ENCODE peak calls at places on chromosomes 5 and 9, in ten cellular contexts. L is left cardiac atrium; H is SK-N-DZ; J is stimulated activated CD8-positive, alpha-beta memory T cell treated with anti-CD3 and anti-CD28 coated beads, Interleukin-15, amount 100 ng/mL, for 24 hours; C is EL; N is MCF 10A; T is ELR; O is tibial nerve; W is endothelial cell; X is heart left ventricle. D is an unnamed sample.
A peak's percentile ranks its signal among the peaks of the same experiment; 100 is the strongest.

GRCh38 chr5:172707285-172708182 is 63.5 kb downstream of the DUSP1 start:
- DNase-seq in L (peak; percentile 63), H (peak; percentile 79), J (no peak), C (peak; percentile 86), N (peak; percentile 89), T (peak; percentile 92), O (no peak), W (peak; percentile 48), X (peak; percentile 57), D (peak; percentile 32)

GRCh38 chr9:8772302-8772701 is 972.7 kb upstream of the DMAC1 start:
- DNase-seq in L (no peak), H (no peak), J (no peak), C (no peak), N (no peak), T (no peak), O (no peak), W (no peak), X (no peak), D (no peak)

GRCh38 chr5:109905906-109906305 is 216.2 kb downstream of the MAN2A1 start:
- DNase-seq in L (no peak), H (no peak), J (no peak), C (no peak), N (peak; percentile 13), T (peak; percentile 19), O (no peak), W (no peak), X (no peak), D (no peak)

GRCh38 chr5:43335681-43336080 is 22.5 kb upstream of the HMGCS1 start:
- DNase-seq in L (no peak), H (no peak), J (no peak), C (no peak), N (no peak), T (no peak), O (no peak), W (no peak), X (no peak), D (no peak)

GRCh38 chr5:146409081-146409671 is 38.0 kb upstream of the TCERG1 start:
- DNase-seq in L (no peak), H (no peak), J (no peak), C (peak; percentile 59), N (peak; percentile 67), T (peak; percentile 64), O (no peak), W (no peak), X (no peak), D (no peak)

GRCh38 chr5:57166250-57166649 is 7.6 kb upstream of the GPBP1 start:
- DNase-seq in L (no peak), H (no peak), J (no peak), C (peak; percentile 25), N (no peak), T (no peak), O (no peak), W (no peak), X (no peak), D (no peak)

GRCh38 chr9:117860849-117861248 is 156.6 kb downstream of the TLR4 start:
- DNase-seq in L (no peak), H (no peak), J (no peak), C (no peak), N (no peak), T (no peak), O (no peak), W (no peak), X (no peak), D (no peak)

GRCh38 chr5:135502836-135503520 is 32.8 kb downstream of the NEUROG1 start:
- DNase-seq in L (no peak), H (no peak), J (no peak), C (no peak), N (no peak), T (no peak), O (no peak), W (no peak), X (no peak), D (no peak)

GRCh38 chr9:109455391-109455790 is 42.7 kb downstream of the PTPN3 start:
- DNase-seq in L (no peak), H (no peak), J (no peak), C (no peak), N (no peak), T (no peak), O (no peak), W (no peak), X (no peak), D (no peak)

GRCh38 chr5:10501554-10502075 is 59.9 kb downstream of the ROPN1L start:
- DNase-seq in L (no peak), H (no peak), J (no peak), C (no peak), N (no peak), T (no peak), O (no peak), W (no peak), X (no peak), D (no peak)

GRCh38 chr5:159737263-159737662 is 179.0 kb upstream of the ADRA1B start:
- DNase-seq in L (no peak), H (no peak), J (no peak), C (no peak), N (no peak), T (no peak), O (peak; percentile 25), W (no peak), X (no peak), D (no peak)

GRCh38 chr9:107387401-107387800 is 102.2 kb downstream of the KLF4 start:
- DNase-seq in L (no peak), H (no peak), J (no peak), C (no peak), N (peak; percentile 71), T (no peak), O (peak; percentile 60), W (no peak), X (peak; percentile 33), D (no peak)

GRCh38 chr5:176388003-176388340 is 426 bp downstream of the NOP16 start:
- DNase-seq in L (no peak), H (peak; percentile 50), J (no peak), C (peak; percentile 30), N (peak; percentile 35), T (peak; percentile 59), O (no peak), W (peak; percentile 22), X (no peak), D (peak; percentile 14)

GRCh38 chr5:176822426-176823075 is 12.2 kb downstream of the UNC5A start:
- DNase-seq in L (no peak), H (no peak), J (no peak), C (no peak), N (peak; percentile 73), T (no peak), O (no peak), W (no peak), X (peak; percentile 9), D (no peak)

GRCh38 chr9:79165006-79165405 is 406.8 kb upstream of the TLE4 start:
- DNase-seq in L (no peak), H (no peak), J (no peak), C (peak; percentile 47), N (peak; percentile 69), T (peak; percentile 66), O (no peak), W (no peak), X (no peak), D (no peak)

GRCh38 chr5:3348576-3349535 is 246.8 kb upstream of the IRX1 start:
- DNase-seq in L (no peak), H (no peak), J (no peak), C (no peak), N (no peak), T (no peak), O (no peak), W (no peak), X (no peak), D (no peak)

GRCh38 chr9:16121168-16121567 is 568.3 kb downstream of the CCDC171 start:
- DNase-seq in L (no peak), H (no peak), J (no peak), C (no peak), N (no peak), T (no peak), O (no peak), W (no peak), X (no peak), D (no peak)

GRCh38 chr9:86519216-86519615 is 165.0 kb upstream of the TUT7 start:
- DNase-seq in L (no peak), H (no peak), J (no peak), C (no peak), N (no peak), T (no peak), O (no peak), W (no peak), X (no peak), D (no peak)

GRCh38 chr5:123387313-123387712 is 35.9 kb downstream of the CEP120 start:
- DNase-seq in L (no peak), H (no peak), J (no peak), C (no peak), N (no peak), T (no peak), O (no peak), W (no peak), X (no peak), D (no peak)

GRCh38 chr9:84668204-84669007 is 1.1 kb upstream of the NTRK2 start:
- DNase-seq in L (peak; percentile 81), H (peak; percentile 55), J (no peak), C (peak; percentile 68), N (peak; percentile 59), T (peak; percentile 39), O (peak; percentile 75), W (peak; percentile 92), X (peak; percentile 65), D (peak; percentile 82)

GRCh38 chr5:33244441-33245150 is 196.2 kb upstream of the TARS1 start:
- DNase-seq in L (no peak), H (no peak), J (no peak), C (no peak), N (no peak), T (no peak), O (no peak), W (no peak), X (no peak), D (no peak)

GRCh38 chr9:29078063-29078660 is 1504.9 kb upstream of the C9orf72 start:
- DNase-seq in L (no peak), H (no peak), J (no peak), C (no peak), N (peak; percentile 84), T (peak; percentile 63), O (no peak), W (no peak), X (no peak), D (no peak)

GRCh38 chr5:111493031-111493430 is 19.3 kb downstream of the STARD4 start:
- DNase-seq in L (no peak), H (no peak), J (no peak), C (no peak), N (no peak), T (no peak), O (no peak), W (no peak), X (no peak), D (no peak)

GRCh38 chr5:175736652-175737051 is 78.8 kb downstream of the HRH2 start:
- DNase-seq in L (no peak), H (no peak), J (no peak), C (no peak), N (no peak), T (no peak), O (no peak), W (no peak), X (no peak), D (no peak)

GRCh38 chr9:469672-470040 is 255.0 kb downstream of the DOCK8 start:
- DNase-seq in L (peak; percentile 34), H (no peak), J (no peak), C (no peak), N (no peak), T (no peak), O (peak; percentile 8), W (no peak), X (peak; percentile 32), D (no peak)

GRCh38 chr9:93300175-93300572 is 116.2 kb downstream of the WNK2 start:
- DNase-seq in L (no peak), H (no peak), J (no peak), C (no peak), N (no peak), T (no peak), O (no peak), W (no peak), X (no peak), D (no peak)

GRCh38 chr9:115411993-115412452 is 294.1 kb upstream of the TNC start:
- DNase-seq in L (no peak), H (no peak), J (no peak), C (peak; percentile 76), N (no peak), T (peak; percentile 52), O (no peak), W (no peak), X (no peak), D (no peak)

GRCh38 chr9:75150512-75150911 is 62.2 kb downstream of the OSTF1 start:
- DNase-seq in L (no peak), H (no peak), J (no peak), C (no peak), N (no peak), T (no peak), O (no peak), W (no peak), X (no peak), D (no peak)